ENCODE peak calls at places on chromosomes 7 and 10, in seven cellular contexts. E, D, P, X, V, S and T are unnamed samples.
A peak's percentile ranks its signal among the peaks of the same experiment; 100 is the strongest.

GRCh38 chr7:98174334-98175259 is 36.6 kb upstream of the BHLHA15 start:
- DNase-seq in E (peak; percentile 93), D (no peak), P (no peak), X (no peak), V (no peak), S (peak; percentile 96), T (no peak)

GRCh38 chr10:129501652-129502436 is 34.8 kb downstream of the MGMT start:
- DNase-seq in E (peak; percentile 21), D (no peak), P (no peak), X (no peak), V (no peak), S (no peak), T (no peak)

GRCh38 chr7:13037216-13037615 is 349.8 kb downstream of the ARL4A start:
- DNase-seq in E (no peak), D (peak; percentile 74), P (no peak), X (no peak), V (no peak), S (no peak), T (no peak)

GRCh38 chr10:62011558-62011957 is 110.1 kb downstream of the ARID5B start:
- DNase-seq in E (peak; percentile 13), D (no peak), P (no peak), X (no peak), V (no peak), S (no peak), T (no peak)

GRCh38 chr10:132993271-132994260 is 51.2 kb upstream of the CFAP46 start:
- DNase-seq in E (no peak), D (no peak), P (no peak), X (no peak), V (no peak), S (peak; percentile 37), T (no peak)

GRCh38 chr7:105806592-105807266 is 69.7 kb downstream of the ATXN7L1 start:
- DNase-seq in E (no peak), D (no peak), P (peak; percentile 49), X (peak; percentile 55), V (peak; percentile 47), S (no peak), T (peak; percentile 82)

GRCh38 chr7:107179326-107180163 is 10.7 kb downstream of the HBP1 start:
- DNase-seq in E (no peak), D (no peak), P (peak; percentile 17), X (no peak), V (no peak), S (no peak), T (no peak)

GRCh38 chr7:92325173-92325572 is 79.4 kb downstream of the ANKIB1 start:
- DNase-seq in E (no peak), D (no peak), P (no peak), X (no peak), V (no peak), S (no peak), T (no peak)

GRCh38 chr10:3805227-3805790 is 20.3 kb upstream of the KLF6 start:
- DNase-seq in E (no peak), D (no peak), P (no peak), X (no peak), V (no peak), S (peak; percentile 53), T (peak; percentile 81)

GRCh38 chr7:47576031-47576908 is 5.6 kb downstream of the TNS3 start:
- DNase-seq in E (peak; percentile 80), D (no peak), P (peak; percentile 78), X (peak; percentile 83), V (no peak), S (peak; percentile 87), T (no peak)

GRCh38 chr7:126185959-126186580 is 1066.7 kb downstream of the GRM8 start:
- DNase-seq in E (no peak), D (no peak), P (no peak), X (no peak), V (no peak), S (no peak), T (no peak)

GRCh38 chr10:120841522-120842189 is 9.5 kb upstream of the WDR11 start:
- DNase-seq in E (no peak), D (no peak), P (peak; percentile 28), X (no peak), V (no peak), S (no peak), T (no peak)

GRCh38 chr7:36862685-36863375 is 138.5 kb upstream of the AOAH start:
- DNase-seq in E (no peak), D (no peak), P (no peak), X (no peak), V (no peak), S (no peak), T (no peak)

GRCh38 chr10:13337827-13338196 is 10.3 kb downstream of the SEPHS1 start:
- DNase-seq in E (no peak), D (no peak), P (no peak), X (no peak), V (no peak), S (no peak), T (no peak)

GRCh38 chr10:44978570-44979280 is at the start of gene DEPP1:
- DNase-seq in E (peak; percentile 99), D (peak; percentile 90), P (peak; percentile 98), X (peak; percentile 91), V (no peak), S (peak; percentile 96), T (peak; percentile 63)

GRCh38 chr7:95758187-95758586 is 14.2 kb upstream of the DYNC1I1 start:
- DNase-seq in E (no peak), D (no peak), P (no peak), X (no peak), V (no peak), S (no peak), T (no peak)

GRCh38 chr7:18610331-18610948 is 114.9 kb downstream of the HDAC9 start:
- DNase-seq in E (peak; percentile 11), D (no peak), P (peak; percentile 25), X (no peak), V (no peak), S (no peak), T (no peak)
- TF ChIP-seq CTCF in E (peak; percentile 33), D (peak; percentile 67), P (peak; percentile 48), X (no peak), V (peak; percentile 22), S (peak; percentile 45), T (peak; percentile 40)

GRCh38 chr7:35314354-35314753 is 60.5 kb upstream of the TBX20 start:
- DNase-seq in E (no peak), D (no peak), P (no peak), X (no peak), V (no peak), S (no peak), T (no peak)

GRCh38 chr7:35315517-35315916 is 61.6 kb upstream of the TBX20 start:
- DNase-seq in E (no peak), D (no peak), P (no peak), X (no peak), V (no peak), S (no peak), T (no peak)

GRCh38 chr7:35316549-35316948 is 62.6 kb upstream of the TBX20 start:
- DNase-seq in E (no peak), D (no peak), P (peak; percentile 44), X (no peak), V (no peak), S (no peak), T (no peak)

GRCh38 chr7:35313575-35313974 is 59.7 kb upstream of the TBX20 start:
- DNase-seq in E (no peak), D (no peak), P (no peak), X (no peak), V (no peak), S (no peak), T (no peak)
- H3K4me3 ChIP-seq in E (no peak overlapping the region), D (no peak overlapping the region), P (no peak overlapping the region), X (no peak overlapping the region), V (no peak overlapping the region), S (no peak overlapping the region), T (no peak overlapping the region)

DNA sequence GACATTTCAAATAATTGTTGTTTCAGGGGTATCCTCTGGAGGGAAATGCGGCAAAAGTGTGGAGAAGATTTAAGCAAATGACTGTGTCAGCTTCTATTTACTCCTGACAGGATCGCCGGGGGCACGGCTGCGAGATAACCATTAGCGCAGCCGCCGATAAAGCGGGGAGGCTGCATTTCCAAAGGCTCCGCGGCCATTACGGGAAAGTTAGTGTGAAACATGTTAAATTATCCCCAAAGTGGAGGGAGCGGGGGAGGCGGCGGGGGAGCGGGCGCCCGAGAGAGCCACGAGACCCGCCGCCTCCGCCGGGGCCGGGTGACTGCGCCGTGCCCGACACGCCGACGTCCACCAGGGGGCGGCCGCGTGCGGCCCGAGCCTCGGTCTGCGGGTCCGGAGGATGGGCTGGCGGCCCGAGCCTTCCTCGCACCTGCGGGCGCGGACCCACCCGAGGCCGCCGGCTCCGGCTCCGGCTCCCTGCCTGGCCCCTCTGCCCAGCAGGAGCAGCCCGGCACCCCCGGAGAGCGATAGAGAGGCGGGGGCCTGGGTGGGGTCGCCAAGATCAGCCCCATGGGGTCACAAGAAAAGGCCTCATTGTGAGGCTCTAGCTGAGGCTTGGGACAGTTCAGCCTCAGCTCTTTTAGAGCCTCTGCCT is 74.4 kb upstream of the PAX2 start:
- DNase-seq in E (peak; percentile 54), D (no peak), P (peak; percentile 61), X (no peak), V (no peak), S (no peak), T (peak; percentile 31)
- TF ChIP-seq CTCF in E (peak; percentile 51), D (peak; percentile 45), P (peak; percentile 57), X (peak; percentile 71), V (peak; percentile 31), S (peak; percentile 72), T (peak; percentile 31)

DNA sequence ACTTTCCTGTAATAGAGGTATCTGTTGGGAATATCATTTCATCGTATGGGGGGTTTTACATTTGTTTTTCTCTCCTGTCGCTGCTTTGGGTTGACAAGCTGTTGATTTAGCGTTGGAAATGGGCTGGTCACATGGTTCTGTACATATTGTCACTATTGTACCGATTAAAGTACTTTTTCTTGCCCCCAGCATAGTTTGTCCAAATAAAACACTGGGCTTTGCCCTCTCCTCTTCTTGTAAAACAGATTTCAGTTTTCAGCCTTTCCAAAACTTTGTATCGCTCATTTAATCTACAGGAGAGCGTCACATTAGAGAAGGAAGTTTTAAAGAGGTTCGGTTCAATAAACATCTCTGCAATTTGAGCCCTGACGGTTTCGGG is 4.0 kb downstream of the BMI1 start:
- DNase-seq in E (no peak), D (no peak), P (no peak), X (no peak), V (no peak), S (no peak), T (no peak)
- H3K4me3 ChIP-seq in E (no peak overlapping the region), D (peak overlapping the region; percentile 59), P (peak overlapping the region; percentile 83), X (peak overlapping the region; percentile 77), V (peak overlapping the region; percentile 49), S (peak overlapping the region; percentile 87), T (peak overlapping the region; percentile 66)

GRCh38 chr7:154698726-154699291 is 304.1 kb downstream of the PAXIP1 start:
- DNase-seq in E (no peak), D (no peak), P (no peak), X (no peak), V (peak; percentile 1), S (no peak), T (no peak)
- TF ChIP-seq CTCF in E (peak; percentile 49), D (no peak), P (peak; percentile 39), X (no peak), V (peak; percentile 50), S (no peak), T (no peak)

GRCh38 chr10:113709221-113709838 is 29.6 kb downstream of the CASP7 start:
- DNase-seq in E (no peak), D (peak; percentile 65), P (peak; percentile 27), X (no peak), V (no peak), S (no peak), T (peak; percentile 85)
- H3K4me3 ChIP-seq in E (no peak overlapping the region), D (no peak overlapping the region), P (no peak overlapping the region), X (no peak overlapping the region), V (no peak overlapping the region), S (no peak overlapping the region), T (no peak overlapping the region)